ENCODE peak calls at places on chromosomes 5 and 9, in eight cellular contexts. E is right lobe of liver; W is tibial artery; N is mammary epithelial cell; I is fibroblast of lung; Y is CD4-positive, alpha-beta T cell; T is IMR-90; R is spleen. U is an unnamed sample.

GRCh38 chr5:80399553-80400239 is 8.2 kb upstream of the ZFYVE16 start:
- DNase-seq in N (peak), T (peak), I (peak), W (no peak), R (no peak), E (no peak), Y (no peak), U (no peak)

GRCh38 chr5:95172659-95173058 is 112.2 kb downstream of the MCTP1 start:
- DNase-seq in I (no peak), R (no peak), E (no peak), W (no peak), N (no peak), T (no peak), Y (no peak), U (no peak)

GRCh38 chr5:142334548-142334947 is 9.7 kb upstream of the SPRY4 start:
- DNase-seq in I (no peak), R (no peak), E (no peak), W (no peak), T (no peak), Y (no peak), N (no peak), U (no peak)

GRCh38 chr9:35914307-35914807 is 5.1 kb downstream of the SPAAR start:
- DNase-seq in T (peak), E (peak), R (peak), I (peak), W (no peak), N (no peak), Y (no peak), U (peak)

GRCh38 chr5:97009212-97009898 is 73.5 kb downstream of the LNPEP start:
- DNase-seq in R (no peak), I (no peak), T (no peak), N (no peak), W (no peak), Y (no peak), E (no peak), U (no peak)

GRCh38 chr5:173281910-173282309 is 46.3 kb downstream of the STC2 start:
- DNase-seq in E (no peak), I (no peak), N (no peak), R (no peak), W (no peak), Y (no peak), T (peak), U (no peak)

GRCh38 chr9:129270903-129271431 is 92.9 kb upstream of the IER5L start:
- DNase-seq in T (peak), W (no peak), Y (no peak), E (no peak), R (peak), N (peak), I (peak), U (no peak)

GRCh38 chr5:142063878-142064331 is 44.7 kb upstream of the NDFIP1 start:
- DNase-seq in E (no peak), I (peak), Y (peak), W (peak), N (peak), R (peak), T (peak), U (peak)

GRCh38 chr5:95808686-95809413 is 13.7 kb downstream of the GLRX start:
- DNase-seq in N (no peak), Y (peak), W (peak), R (peak), E (no peak), T (peak), I (no peak), U (peak)

GRCh38 chr5:38070304-38070703 is 188.1 kb upstream of the EGFLAM start:
- DNase-seq in N (no peak), T (no peak), E (no peak), R (no peak), W (no peak), I (no peak), Y (no peak), U (no peak)

GRCh38 chr5:111792659-111793058 is 35.7 kb upstream of the NREP start:
- DNase-seq in T (peak), E (no peak), I (peak), N (no peak), Y (no peak), R (no peak), W (no peak), U (no peak)

GRCh38 chr5:15406478-15406877 is 93.5 kb upstream of the FBXL7 start:
- DNase-seq in I (no peak), Y (no peak), T (no peak), E (no peak), R (no peak), W (no peak), N (no peak), U (no peak)

GRCh38 chr5:31283326-31283725 is 89.8 kb downstream of the CDH6 start:
- DNase-seq in T (peak), E (no peak), I (peak), R (no peak), Y (no peak), N (no peak), W (no peak), U (no peak)

GRCh38 chr5:123487298-123487697 is 24.7 kb upstream of the CSNK1G3 start:
- DNase-seq in W (no peak), E (peak), I (peak), T (peak), R (no peak), N (peak), Y (no peak), U (no peak)

GRCh38 chr5:124651663-124652513 is 94.6 kb downstream of the ZNF608 start:
- DNase-seq in R (peak), E (peak), I (peak), N (peak), Y (no peak), W (peak), T (no peak), U (peak)

GRCh38 chr9:125701351-125701750 is 5.7 kb downstream of the MAPKAP1 start:
- DNase-seq in T (peak), I (peak), R (no peak), W (no peak), N (peak), E (no peak), Y (no peak), U (no peak)

GRCh38 chr9:133987946-133988665 is 4.0 kb downstream of the VAV2 start:
- DNase-seq in T (no peak), R (peak), I (no peak), N (no peak), E (no peak), W (no peak), Y (no peak), U (no peak)

GRCh38 chr5:109191153-109191558 is 218.6 kb downstream of the PJA2 start:
- DNase-seq in W (peak), R (no peak), N (peak), Y (no peak), T (peak), E (no peak), I (peak), U (no peak)

GRCh38 chr5:21919417-21920022 is 933.6 kb downstream of the CDH12 start:
- DNase-seq in W (no peak), I (peak), Y (no peak), T (peak), R (no peak), E (no peak), N (peak), U (no peak)

GRCh38 chr9:114078021-114078780 is at the start of gene AMBP:
- DNase-seq in I (no peak), R (peak), N (no peak), W (no peak), T (no peak), E (peak), Y (no peak), U (no peak)

GRCh38 chr5:53291047-53291446 is 181.5 kb upstream of the MOCS2 start:
- DNase-seq in N (no peak), W (no peak), Y (no peak), I (no peak), R (no peak), T (no peak), E (no peak), U (no peak)

GRCh38 chr5:134070979-134071849 is 43.3 kb upstream of the TCF7 start:
- DNase-seq in I (peak), W (no peak), E (no peak), R (peak), Y (peak), T (no peak), N (no peak), U (no peak)

GRCh38 chr9:129232839-129233568 is 54.9 kb upstream of the IER5L start:
- DNase-seq in T (no peak), R (no peak), N (no peak), I (no peak), W (no peak), Y (no peak), E (no peak), U (peak)

GRCh38 chr5:93035194-93035593 is 545.8 kb downstream of the NR2F1-AS1 start:
- DNase-seq in Y (no peak), E (no peak), R (no peak), W (no peak), N (no peak), I (peak), T (no peak), U (no peak)

DNA sequence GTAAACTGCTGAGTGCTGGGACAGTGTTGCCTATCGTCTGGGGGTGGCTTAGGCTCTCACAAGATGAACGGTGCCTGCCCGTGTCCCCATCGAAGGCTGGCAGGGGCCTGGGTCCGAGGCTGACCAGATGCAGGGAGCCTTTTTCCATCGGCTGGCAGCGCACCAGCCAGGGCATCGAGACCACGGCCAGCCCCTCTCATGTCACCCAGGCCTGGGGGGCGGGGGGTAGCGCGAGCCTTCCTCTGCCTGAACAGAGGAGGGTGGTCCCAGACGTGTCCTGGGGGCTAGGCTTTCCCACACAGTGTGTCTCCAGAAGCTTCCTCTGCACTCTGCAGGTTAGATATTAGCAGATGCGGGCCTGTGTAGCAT is 17.3 kb downstream of the FGD3 start:
- DNase-seq in W (no peak), N (no peak), T (no peak), Y (no peak), E (no peak), I (no peak), R (peak), U (no peak)
- H3K27ac ChIP-seq in W (no peak), N (no peak), T (no peak), Y (peak), E (peak), I (no peak), R (peak), U (no peak)

GRCh38 chr9:33023661-33024060 is 1.4 kb upstream of the DNAJA1 start:
- DNase-seq in N (peak), R (no peak), Y (no peak), T (no peak), I (no peak), E (no peak), W (no peak), U (no peak)
- H3K27ac ChIP-seq in N (peak), R (peak), Y (no peak), T (no peak), I (peak), E (peak), W (peak), U (no peak)

GRCh38 chr9:137515338-137515724 is 34.9 kb downstream of the PNPLA7 start:
- DNase-seq in T (no peak), Y (no peak), I (no peak), E (no peak), N (no peak), R (peak), W (no peak), U (no peak)
- H3K27ac ChIP-seq in T (no peak), Y (no peak), I (no peak), E (no peak), N (no peak), R (no peak), W (no peak), U (no peak)

GRCh38 chr9:83299556-83299955 is 236.6 kb upstream of the RASEF start:
- DNase-seq in N (peak), I (peak), R (no peak), Y (no peak), E (no peak), W (no peak), T (no peak), U (no peak)

GRCh38 chr9:83294816-83295215 is 231.9 kb upstream of the RASEF start:
- DNase-seq in I (no peak), R (no peak), Y (no peak), N (no peak), T (no peak), E (no peak), W (no peak), U (no peak)

GRCh38 chr9:83304686-83305085 is 233.5 kb downstream of the FRMD3 start:
- DNase-seq in N (no peak), W (peak), R (no peak), E (peak), T (peak), I (peak), Y (no peak), U (peak)

GRCh38 chr9:83296123-83296522 is 233.2 kb upstream of the RASEF start:
- DNase-seq in Y (no peak), W (no peak), I (no peak), T (no peak), E (no peak), R (no peak), N (no peak), U (no peak)

DNA sequence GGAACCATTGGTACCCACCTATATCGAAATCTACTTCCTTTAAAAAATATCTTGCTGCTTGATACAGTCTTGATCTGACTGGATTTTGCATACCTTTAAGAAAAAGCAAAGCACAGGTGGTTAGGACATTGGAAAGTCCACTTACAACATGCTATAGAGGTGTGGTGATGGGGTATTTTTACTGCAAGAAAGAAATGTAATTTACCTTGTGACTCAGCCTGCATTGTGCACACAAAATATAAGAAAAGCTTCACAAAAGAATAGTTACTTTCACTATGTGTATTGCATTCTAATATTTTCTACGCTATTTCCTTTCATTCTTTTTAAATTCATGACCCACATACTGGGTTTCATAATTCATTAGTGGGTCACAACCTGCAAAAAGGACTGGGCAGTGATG is 236.2 kb upstream of the RASEF start:
- DNase-seq in W (no peak), R (no peak), E (no peak), Y (no peak), T (no peak), N (peak), I (no peak), U (no peak)
- H3K27ac ChIP-seq in W (no peak), R (no peak), E (no peak), Y (no peak), T (no peak), N (no peak), I (no peak), U (no peak)

GRCh38 chr5:139408191-139408590 is 4.3 kb upstream of the SPATA24 start:
- DNase-seq in R (no peak), N (no peak), I (no peak), E (no peak), T (no peak), W (no peak), Y (no peak), U (no peak)

GRCh38 chr5:139410121-139410885 is 6.4 kb upstream of the SPATA24 start:
- DNase-seq in R (no peak), N (no peak), I (no peak), W (no peak), E (no peak), T (peak), Y (no peak), U (no peak)

GRCh38 chr5:139406960-139407359 is 3.1 kb upstream of the SPATA24 start:
- DNase-seq in N (no peak), I (no peak), W (no peak), T (no peak), E (no peak), Y (no peak), R (no peak), U (no peak)

GRCh38 chr5:139404484-139404840 is 573 bp upstream of the SPATA24 start:
- DNase-seq in E (no peak), N (no peak), Y (no peak), W (no peak), R (no peak), I (no peak), T (no peak), U (no peak)

GRCh38 chr5:139407517-139407916 is 3.6 kb upstream of the SPATA24 start:
- DNase-seq in N (no peak), W (no peak), Y (no peak), I (no peak), T (no peak), R (no peak), E (no peak), U (no peak)
- H3K27ac ChIP-seq in N (no peak), W (no peak), Y (no peak), I (no peak), T (no peak), R (peak), E (no peak), U (no peak)